ENCODE peak calls at places on chromosomes 12 and 14, in five cellular contexts. F is AG04450, Z is dorsolateral prefrontal cortex, J is left ventricle myocardium inferior, T is upper lobe of right lung. L is an unnamed sample.

GRCh38 chr12:78418919-78419318 is 445.7 kb upstream of the SYT1 start:
- DNase-seq in F (no peak), Z (no peak), J (no peak), T (no peak), L (no peak)

GRCh38 chr12:132204064-132204821 is 60.0 kb downstream of the NOC4L start:
- DNase-seq in F (no peak), Z (no peak), J (no peak), T (no peak), L (peak; percentile 34)

GRCh38 chr14:99968931-99969330 is 96.3 kb upstream of the EVL start:
- DNase-seq in F (no peak), Z (no peak), J (no peak), T (no peak), L (no peak)

GRCh38 chr12:12804432-12804886 is 8.7 kb upstream of the DDX47 start:
- DNase-seq in F (peak; percentile 69), Z (no peak), J (no peak), T (no peak), L (no peak)

GRCh38 chr14:89911018-89911919 is 43.3 kb downstream of the EFCAB11 start:
- DNase-seq in F (no peak), Z (peak; percentile 62), J (no peak), T (no peak), L (peak; percentile 54)

GRCh38 chr12:123621619-123622530 is 11.6 kb downstream of the EIF2B1 start:
- DNase-seq in F (no peak), Z (no peak), J (no peak), T (no peak), L (no peak)

GRCh38 chr14:22915886-22916521 is 2.9 kb downstream of the RBM23 start:
- DNase-seq in F (no peak), Z (no peak), J (no peak), T (no peak), L (no peak)

GRCh38 chr12:104632724-104633181 is 176.0 kb downstream of the CHST11 start:
- DNase-seq in F (peak; percentile 26), Z (no peak), J (no peak), T (no peak), L (no peak)

DNA sequence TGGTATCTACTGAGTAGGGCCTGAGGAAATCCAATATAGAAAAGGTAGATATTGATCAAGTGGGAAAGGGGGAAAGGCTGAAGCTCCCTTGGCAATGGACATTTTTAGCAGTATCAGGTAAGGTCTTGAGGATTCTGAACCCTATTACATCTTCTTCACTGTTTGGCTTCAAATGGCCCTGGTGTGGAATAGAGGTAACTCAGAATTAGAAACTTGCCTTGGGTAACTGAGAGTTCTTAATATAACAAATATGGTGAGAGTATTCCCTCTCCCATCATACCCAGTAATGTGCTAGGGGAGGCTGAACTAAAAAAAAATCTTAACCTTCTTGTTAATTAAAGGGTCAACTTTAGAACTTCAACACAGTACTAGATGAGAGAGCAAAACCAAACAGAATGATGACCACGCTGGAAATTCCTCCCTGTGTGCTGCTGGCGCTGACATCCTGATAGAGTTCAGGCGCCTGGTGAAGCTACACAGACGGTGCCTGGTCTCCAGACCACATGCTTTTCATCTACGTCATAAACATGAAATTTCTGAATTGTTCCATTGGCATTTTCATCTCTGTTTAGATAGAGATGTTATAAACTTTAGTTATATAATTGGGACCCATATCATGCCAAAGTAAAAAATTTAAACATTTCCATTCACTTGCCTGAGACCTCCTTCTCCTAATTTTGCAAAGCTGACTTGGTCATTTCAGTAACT is 128.3 kb downstream of the AKAP6 start:
- DNase-seq in F (peak; percentile 63), Z (no peak), J (peak; percentile 55), T (no peak), L (peak; percentile 60)
- H3K27ac ChIP-seq in F (no peak overlapping the region), Z (no peak overlapping the region), J (peak overlapping the region; percentile 87), T (no peak overlapping the region), L (peak overlapping the region; percentile 86)

GRCh38 chr14:88562532-88562830 is 356 bp upstream of the ZC3H14 start:
- DNase-seq in F (no peak), Z (no peak), J (no peak), T (no peak), L (no peak)

GRCh38 chr14:88562831-88563686 is at the start of gene ZC3H14:
- DNase-seq in F (peak; percentile 52), Z (peak; percentile 76), J (peak; percentile 87), T (peak; percentile 93), L (peak; percentile 95)

GRCh38 chr14:88559852-88560251 is 3.0 kb upstream of the ZC3H14 start:
- DNase-seq in F (peak; percentile 38), Z (no peak), J (no peak), T (no peak), L (no peak)

GRCh38 chr14:88565427-88565826 is 2.6 kb downstream of the ZC3H14 start:
- DNase-seq in F (no peak), Z (no peak), J (no peak), T (no peak), L (no peak)

GRCh38 chr14:88563845-88564244 is 1.0 kb downstream of the ZC3H14 start:
- DNase-seq in F (no peak), Z (no peak), J (no peak), T (no peak), L (no peak)
- H3K27ac ChIP-seq in F (no peak overlapping the region), Z (no peak overlapping the region), J (peak overlapping the region; percentile 92), T (peak overlapping the region; percentile 89), L (no peak overlapping the region)

GRCh38 chr14:68544150-68544892 is 248.5 kb downstream of the ZFP36L1 start:
- DNase-seq in F (peak; percentile 97), Z (no peak), J (peak; percentile 55), T (no peak), L (peak; percentile 79)
- H3K27ac ChIP-seq in F (peak overlapping the region; percentile 95), Z (no peak overlapping the region), J (peak overlapping the region; percentile 97), T (peak overlapping the region; percentile 49), L (peak overlapping the region; percentile 18)

GRCh38 chr12:15910864-15911696 is at the start of gene DERA:
- DNase-seq in F (no peak), Z (peak; percentile 42), J (peak; percentile 85), T (peak; percentile 93), L (peak; percentile 85)

DNA sequence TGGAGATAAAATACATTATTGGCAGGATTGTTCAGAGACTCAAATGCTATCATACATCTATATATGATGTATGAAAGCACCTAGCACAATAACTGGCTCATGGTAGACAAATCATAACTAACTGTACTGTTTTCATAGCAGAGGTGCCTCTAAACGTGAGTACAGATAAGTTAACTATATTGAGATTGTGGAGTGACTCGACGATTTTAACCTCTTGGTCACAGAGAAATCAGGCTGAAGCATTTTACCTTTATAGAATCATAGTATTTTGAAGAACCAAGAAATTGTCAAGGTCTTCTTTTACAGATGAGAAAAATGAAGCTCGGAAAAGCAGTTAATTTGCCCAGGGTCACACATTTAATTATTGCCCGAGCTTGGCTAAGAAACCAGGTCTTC is 666 bp upstream of the DERA start:
- DNase-seq in F (no peak), Z (no peak), J (no peak), T (no peak), L (no peak)
- H3K27ac ChIP-seq in F (no peak overlapping the region), Z (peak overlapping the region; percentile 81), J (peak overlapping the region; percentile 86), T (peak overlapping the region; percentile 95), L (no peak overlapping the region)

GRCh38 chr12:20350495-20350894 is 17.8 kb upstream of the PDE3A start:
- DNase-seq in F (no peak), Z (no peak), J (no peak), T (no peak), L (no peak)
- H3K27ac ChIP-seq in F (no peak overlapping the region), Z (no peak overlapping the region), J (peak overlapping the region; percentile 50), T (no peak overlapping the region), L (no peak overlapping the region)